ENCODE peak calls at places on chromosomes 6 and 20, in ten cellular contexts. P is NCI-H2171; F is endothelial cell; V is NCI-H526; A is hippocampal formation; C is activated CD8-positive, alpha-beta T cell treated with anti-CD3 and anti-CD28 coated beads, Interleukin-2, amount 10 ng/mL, durations not matched to agents 7 days and 5 days; Q is aorta; W is stimulated activated CD8-positive, alpha-beta memory T cell treated with anti-CD3 and anti-CD28 coated beads, Interleukin-2, amount 100 ng/mL, for 48 hours; J is AG04450; M is GM13977. T is an unnamed sample.

GRCh38 chr6:169383265-169383664 is 129.6 kb upstream of the THBS2 start:
- DNase-seq in A (no peak), C (no peak), F (no peak), M (no peak), V (no peak), W (no peak), P (no peak), J (no peak), Q (no peak), T (no peak)

GRCh38 chr20:63708301-63709148 is 686 bp downstream of the ZGPAT start:
- DNase-seq in C (peak; percentile 27), W (no peak), J (no peak), V (peak; percentile 65), M (no peak), F (peak; percentile 26), A (no peak), P (no peak), Q (no peak), T (no peak)

GRCh38 chr20:64077541-64077875 is 1.8 kb downstream of the RGS19 start:
- DNase-seq in F (no peak), W (no peak), A (no peak), V (no peak), P (no peak), Q (no peak), J (no peak), M (no peak), C (no peak), T (no peak)

GRCh38 chr20:36355469-36356171 is 49.5 kb downstream of the DLGAP4 start:
- DNase-seq in W (no peak), C (no peak), Q (no peak), A (no peak), F (no peak), M (no peak), P (no peak), J (no peak), V (no peak), T (peak; percentile 61)

GRCh38 chr6:155599571-155599970 is 143.9 kb upstream of the NOX3 start:
- DNase-seq in C (no peak), V (no peak), P (no peak), W (no peak), Q (no peak), M (no peak), J (no peak), F (no peak), A (no peak), T (no peak)

GRCh38 chr6:144710207-144710606 is 425.1 kb downstream of the UTRN start:
- DNase-seq in A (no peak), M (no peak), Q (no peak), F (no peak), V (no peak), W (no peak), C (no peak), J (peak; percentile 42), P (no peak), T (no peak)

GRCh38 chr6:35585688-35586087 is 73.0 kb upstream of the TULP1 start:
- DNase-seq in F (no peak), P (no peak), V (no peak), M (no peak), W (no peak), J (no peak), A (no peak), C (no peak), Q (no peak), T (no peak)

GRCh38 chr6:1662532-1662931 is 52.8 kb downstream of the FOXC1 start:
- DNase-seq in F (no peak), C (no peak), J (peak; percentile 69), M (no peak), A (no peak), V (no peak), P (no peak), Q (no peak), W (no peak), T (no peak)

GRCh38 chr6:56329296-56330050 is 82.1 kb upstream of the COL21A1 start:
- DNase-seq in W (no peak), M (no peak), Q (no peak), A (no peak), F (no peak), J (no peak), V (no peak), C (no peak), P (no peak), T (no peak)

GRCh38 chr6:5359413-5359812 is 98.1 kb downstream of the FARS2 start:
- DNase-seq in C (no peak), F (no peak), M (no peak), V (no peak), A (no peak), W (no peak), J (no peak), P (no peak), Q (no peak), T (no peak)

GRCh38 chr6:101080597-101080996 is 199.5 kb upstream of the ASCC3 start:
- DNase-seq in F (no peak), W (no peak), C (no peak), P (no peak), A (no peak), M (no peak), J (no peak), Q (no peak), V (no peak), T (no peak)

GRCh38 chr20:63627700-63628245 is 872 bp upstream of the GMEB2 start:
- DNase-seq in C (no peak), A (no peak), Q (peak; percentile 78), F (no peak), J (no peak), P (no peak), M (no peak), V (no peak), W (no peak), T (peak; percentile 22)

GRCh38 chr6:38166411-38167240 is 347.1 kb downstream of the ZFAND3 start:
- DNase-seq in A (no peak), V (no peak), F (no peak), J (no peak), P (no peak), Q (peak; percentile 62), M (no peak), C (no peak), W (no peak), T (no peak)

GRCh38 chr6:135087403-135087802 is 32.8 kb upstream of the HBS1L start:
- DNase-seq in A (no peak), Q (no peak), V (peak; percentile 6), W (no peak), P (peak; percentile 59), J (no peak), F (peak; percentile 10), C (peak; percentile 53), M (no peak), T (no peak)

GRCh38 chr6:95690328-95690727 is 113.0 kb downstream of the MANEA start:
- DNase-seq in J (no peak), Q (no peak), W (no peak), M (no peak), F (no peak), P (no peak), A (no peak), C (no peak), V (no peak), T (no peak)

GRCh38 chr6:1422290-1422689 is 32.9 kb downstream of the FOXF2 start:
- DNase-seq in M (no peak), A (no peak), W (no peak), P (no peak), J (no peak), Q (no peak), F (no peak), C (no peak), V (no peak), T (no peak)

GRCh38 chr20:48384147-48384818 is 443.5 kb downstream of the PREX1 start:
- DNase-seq in Q (no peak), J (no peak), F (no peak), P (no peak), A (no peak), M (peak; percentile 26), C (no peak), W (no peak), V (peak; percentile 15), T (peak; percentile 90)

GRCh38 chr20:50013976-50014375 is 31.2 kb downstream of the SNAI1 start:
- DNase-seq in V (no peak), J (no peak), P (no peak), F (peak; percentile 46), Q (no peak), A (no peak), W (no peak), C (no peak), M (no peak), T (no peak)

GRCh38 chr6:42729731-42730130 is 7.3 kb upstream of the PRPH2 start:
- DNase-seq in F (no peak), M (no peak), C (no peak), Q (no peak), J (no peak), A (no peak), W (no peak), V (no peak), P (no peak), T (peak; percentile 23)

GRCh38 chr20:14234666-14235295 is 102.6 kb downstream of the FLRT3 start:
- DNase-seq in M (no peak), A (no peak), Q (no peak), F (no peak), W (no peak), V (no peak), C (no peak), P (no peak), J (no peak), T (no peak)

GRCh38 chr20:22160254-22160653 is 424.1 kb downstream of the FOXA2 start:
- DNase-seq in W (no peak), A (no peak), J (no peak), Q (no peak), V (no peak), M (no peak), C (no peak), F (no peak), P (no peak), T (no peak)

GRCh38 chr20:2986466-2986865 is 57.0 kb upstream of the GNRH2 start:
- DNase-seq in W (peak; percentile 30), F (no peak), M (no peak), J (no peak), A (no peak), P (no peak), Q (no peak), V (no peak), C (peak; percentile 38), T (no peak)